ENCODE peak calls at places on chromosomes 4 and X, in eight cellular contexts. E is fibroblast of lung, H is thyroid gland, Z is PC-3, L is NB4, A is AG04450, Y is neural crest cell, P is GM23338. B is an unnamed sample.

GRCh38 chr4:84497835-84498202 is 1.3 kb downstream of the NKX6-1 start:
- DNase-seq in Z (no peak), E (no peak), Y (no peak), L (no peak), H (no peak), A (no peak), P (no peak), B (no peak)

GRCh38 chr4:144288011-144288903 is 147.7 kb upstream of the GYPA start:
- DNase-seq in Y (no peak), A (no peak), E (no peak), H (no peak), Z (no peak), L (no peak), P (peak; percentile 3), B (no peak)

GRCh38 chrX:39491548-39492297 is 606.0 kb downstream of the BCOR start:
- DNase-seq in Z (no peak), H (no peak), A (no peak), L (peak; percentile 87), E (no peak), P (no peak), Y (no peak), B (no peak)

GRCh38 chrX:151779258-151779657 is 44.7 kb downstream of the CNGA2 start:
- DNase-seq in Z (no peak), Y (no peak), A (no peak), L (no peak), H (no peak), P (no peak), E (no peak), B (no peak)

GRCh38 chrX:125205084-125205917 is 114.4 kb upstream of the TEX13C start:
- DNase-seq in H (peak; percentile 78), L (peak; percentile 14), Y (peak; percentile 64), E (peak; percentile 0), A (no peak), Z (peak; percentile 66), P (peak; percentile 78), B (peak; percentile 76)

GRCh38 chr4:89998350-89999098 is 103.9 kb downstream of the MMRN1 start:
- DNase-seq in H (no peak), L (no peak), Y (no peak), A (no peak), E (no peak), P (peak; percentile 2), Z (no peak), B (no peak)

GRCh38 chrX:1172496-1172895 is 40.0 kb downstream of the CRLF2 start:
- DNase-seq in A (no peak), L (no peak), Z (no peak), P (no peak), H (no peak), Y (no peak), E (no peak), B (no peak)

GRCh38 chrX:95919605-95920004 is 765.0 kb upstream of the DIAPH2 start:
- DNase-seq in Y (no peak), Z (no peak), H (no peak), L (no peak), E (no peak), A (no peak), P (no peak), B (no peak)

GRCh38 chr4:101349346-101350064 is 2.2 kb upstream of the PPP3CA start:
- DNase-seq in E (peak; percentile 34), A (no peak), P (no peak), Y (no peak), L (no peak), Z (peak; percentile 71), H (peak; percentile 88), B (no peak)

GRCh38 chr4:17722361-17722710 is 59.1 kb downstream of the FAM184B start:
- DNase-seq in P (no peak), E (no peak), L (no peak), H (no peak), A (no peak), Y (no peak), Z (no peak), B (no peak)

GRCh38 chr4:177596035-177596434 is 153.8 kb upstream of the AGA start:
- DNase-seq in L (peak; percentile 84), E (peak; percentile 74), H (no peak), Z (peak; percentile 86), A (peak; percentile 29), Y (no peak), P (no peak), B (no peak)

GRCh38 chrX:130155564-130155963 is 10.1 kb downstream of the AIFM1 start:
- DNase-seq in L (no peak), P (no peak), Y (no peak), H (no peak), Z (no peak), A (no peak), E (no peak), B (no peak)

GRCh38 chrX:44898411-44899221 is 25.6 kb downstream of the KDM6A start:
- DNase-seq in E (peak; percentile 40), H (peak; percentile 4), Z (no peak), Y (no peak), L (no peak), P (no peak), A (no peak), B (no peak)

GRCh38 chr4:82711158-82711785 is 87.3 kb downstream of the SCD5 start:
- DNase-seq in E (no peak), Z (no peak), L (peak; percentile 10), P (no peak), Y (no peak), H (peak; percentile 74), A (no peak), B (no peak)

GRCh38 chr4:74665346-74665745 is 129.0 kb downstream of the BTC start:
- DNase-seq in Z (peak; percentile 80), A (no peak), Y (no peak), H (peak; percentile 4), L (no peak), E (no peak), P (no peak), B (no peak)

GRCh38 chr4:53929955-53930798 is 134.2 kb downstream of the CHIC2 start:
- DNase-seq in Z (peak; percentile 94), P (peak; percentile 92), L (peak; percentile 84), E (peak; percentile 89), H (peak; percentile 83), Y (peak; percentile 62), A (peak; percentile 69), B (peak; percentile 59)

GRCh38 chr4:25022198-25022597 is 8.5 kb downstream of the LGI2 start:
- DNase-seq in P (no peak), Y (no peak), L (no peak), A (no peak), H (no peak), Z (no peak), E (no peak), B (no peak)

DNA sequence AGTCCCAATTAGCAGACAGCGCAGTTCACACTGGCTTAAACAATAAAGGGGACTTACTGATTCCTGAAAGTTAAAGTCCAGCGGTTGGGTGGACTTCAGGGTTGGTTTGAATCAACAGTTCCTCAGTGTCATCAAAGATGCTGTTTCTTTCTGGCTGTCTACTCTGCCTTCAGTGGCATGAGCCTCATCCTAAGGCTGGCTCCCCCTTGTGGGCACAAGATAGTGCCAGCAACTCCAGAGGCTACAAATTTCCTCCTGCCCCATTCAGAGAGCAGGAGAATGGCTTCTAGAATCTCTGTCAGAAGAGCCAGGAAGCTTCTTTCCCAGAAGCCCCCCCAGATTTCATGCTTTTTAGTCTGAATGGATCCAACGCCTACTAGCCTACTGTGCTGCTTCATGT is 82.4 kb upstream of the MTM1 start:
- DNase-seq in H (peak; percentile 47), P (peak; percentile 74), E (peak; percentile 69), A (peak; percentile 11), Y (peak; percentile 24), Z (peak; percentile 61), L (peak; percentile 58), B (peak; percentile 33)
- TF ChIP-seq CTCF in H (no peak), P (peak; percentile 62), E (peak; percentile 67), A (peak; percentile 71), Y (peak; percentile 62), Z (peak; percentile 78), L (peak; percentile 77), B (peak; percentile 47)

DNA sequence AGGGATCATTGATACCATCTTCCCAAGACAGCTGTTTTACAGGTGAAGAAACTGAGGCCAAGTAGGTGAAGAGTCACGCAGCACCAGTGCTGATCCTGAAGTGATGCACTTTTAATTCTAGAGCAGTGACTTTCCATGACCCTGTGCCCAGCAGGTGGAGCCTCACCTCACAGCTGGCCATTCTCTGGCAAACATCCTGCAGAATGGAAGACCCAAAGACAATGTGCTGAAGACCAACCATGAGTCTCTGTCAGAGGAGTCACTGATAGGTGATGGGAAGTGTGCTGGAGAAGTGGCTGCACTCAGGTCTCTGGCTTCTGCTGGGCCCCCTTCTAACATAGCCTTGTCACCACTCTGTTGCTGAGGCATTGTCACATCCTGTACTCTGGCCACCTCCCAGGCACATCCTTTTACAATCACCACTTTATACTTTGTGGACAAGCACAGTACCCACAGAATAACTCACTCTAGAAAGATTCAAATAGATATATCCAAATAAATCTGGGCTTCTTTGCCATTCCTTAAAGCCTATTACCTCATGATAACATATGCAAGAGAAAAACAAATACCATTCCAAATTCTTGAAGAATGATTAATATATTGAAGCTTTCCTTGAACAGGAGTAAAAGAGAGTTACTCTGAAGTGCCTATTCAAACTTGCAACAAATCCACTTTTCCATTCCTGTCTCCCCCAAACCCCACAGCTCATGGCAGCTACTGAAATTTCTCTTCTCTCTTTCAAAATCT is 64.1 kb upstream of the SCOC start:
- DNase-seq in A (no peak), P (peak; percentile 36), L (no peak), E (peak; percentile 37), Y (no peak), Z (peak; percentile 24), H (no peak), B (no peak)
- TF ChIP-seq CTCF in A (peak; percentile 10), P (peak; percentile 36), L (peak; percentile 6), E (no peak), Y (no peak), Z (peak; percentile 34), H (no peak), B (no peak)

GRCh38 chrX:10656214-10656613 is 35.8 kb upstream of the MID1 start:
- DNase-seq in E (no peak), Z (no peak), L (no peak), A (no peak), Y (no peak), H (no peak), P (no peak), B (no peak)

GRCh38 chrX:10665681-10666080 is 45.3 kb upstream of the MID1 start:
- DNase-seq in P (no peak), E (no peak), A (no peak), H (no peak), Y (no peak), L (no peak), Z (no peak), B (no peak)

GRCh38 chrX:10666102-10666501 is 45.7 kb upstream of the MID1 start:
- DNase-seq in A (no peak), P (no peak), L (no peak), H (no peak), Y (no peak), Z (no peak), E (no peak), B (no peak)

GRCh38 chrX:10660171-10660570 is 39.8 kb upstream of the MID1 start:
- DNase-seq in E (no peak), A (no peak), Z (no peak), L (no peak), H (no peak), P (peak; percentile 69), Y (peak; percentile 19), B (no peak)
- TF ChIP-seq CTCF in E (no peak), A (no peak), Z (no peak), L (no peak), H (no peak), P (no peak), Y (no peak), B (no peak)

DNA sequence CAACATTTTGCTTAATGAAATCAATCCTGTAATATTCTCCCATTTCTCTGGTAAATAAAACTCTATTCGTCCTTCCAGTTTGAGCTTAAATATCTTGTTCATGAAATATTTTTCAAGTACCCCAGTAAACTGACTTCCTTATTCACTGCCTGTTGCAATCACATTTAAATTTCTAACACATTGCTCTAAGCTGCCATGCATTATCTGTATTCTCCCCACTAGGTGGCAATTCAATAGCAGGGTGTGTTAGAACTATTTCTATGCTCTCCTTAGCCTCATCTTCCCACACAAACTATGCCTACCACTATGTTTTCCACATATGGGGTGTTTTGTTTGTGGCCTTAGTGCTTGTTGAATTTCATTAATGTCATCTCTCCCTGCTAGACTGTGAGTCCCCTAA is 377.1 kb upstream of the HS3ST1 start:
- DNase-seq in L (peak; percentile 58), H (no peak), P (peak; percentile 46), A (no peak), Z (peak; percentile 37), Y (no peak), E (peak; percentile 56), B (no peak)
- TF ChIP-seq CTCF in L (peak; percentile 42), H (no peak), P (peak; percentile 54), A (peak; percentile 39), Z (peak; percentile 61), Y (peak; percentile 68), E (peak; percentile 62), B (peak; percentile 15)

B was measured in nephron progenitor cell.